ENCODE peak calls at places on chromosomes 16 and 17, in four cellular contexts. D, W, N and O are unnamed samples.

GRCh38 chr16:87057291-87057881 is 259.8 kb downstream of the C16orf95 start:
- DNase-seq in D (peak; percentile 50), W (no peak), N (peak; percentile 47), O (no peak)

GRCh38 chr17:62631936-62632924 is 4.8 kb downstream of the MRC2 start:
- DNase-seq in W (no peak), D (no peak), N (no peak), O (no peak)

GRCh38 chr17:17970699-17971430 is 1.3 kb downstream of the TOM1L2 start:
- DNase-seq in W (no peak), D (no peak), N (peak; percentile 24), O (no peak)

GRCh38 chr17:64066709-64067108 is 46.3 kb upstream of the ICAM2 start:
- DNase-seq in W (no peak), N (no peak), D (no peak), O (no peak)

GRCh38 chr17:29036584-29036983 is 6.4 kb upstream of the PIPOX start:
- DNase-seq in W (no peak), D (no peak), N (no peak), O (no peak)

GRCh38 chr16:50478021-50478772 is 70.0 kb upstream of the NKD1 start:
- DNase-seq in N (no peak), D (no peak), W (no peak), O (no peak)

GRCh38 chr16:81868057-81868748 is 89.1 kb downstream of the PLCG2 start:
- DNase-seq in D (no peak), N (no peak), W (no peak), O (no peak)

GRCh38 chr17:493666-494065 is 141.1 kb upstream of the RPH3AL start:
- DNase-seq in N (no peak), W (no peak), D (no peak), O (no peak)

GRCh38 chr17:78379134-78379497 is 667 bp downstream of the PGS1 start:
- DNase-seq in W (no peak), D (no peak), N (no peak), O (peak; percentile 81)

GRCh38 chr17:45848405-45848804 is 3.7 kb downstream of the SPPL2C start:
- DNase-seq in D (no peak), W (no peak), N (no peak), O (no peak)

GRCh38 chr16:78353610-78354009 is 254.2 kb downstream of the WWOX start:
- DNase-seq in N (peak; percentile 1), W (no peak), D (no peak), O (no peak)

GRCh38 chr17:82320956-82321927 is 3.8 kb upstream of the CD7 start:
- DNase-seq in W (no peak), N (peak; percentile 87), D (peak; percentile 73), O (no peak)
- TF ChIP-seq HMGXB4 in W (no peak), N (no peak), D (peak; percentile 39), O (peak; percentile 86)

DNA sequence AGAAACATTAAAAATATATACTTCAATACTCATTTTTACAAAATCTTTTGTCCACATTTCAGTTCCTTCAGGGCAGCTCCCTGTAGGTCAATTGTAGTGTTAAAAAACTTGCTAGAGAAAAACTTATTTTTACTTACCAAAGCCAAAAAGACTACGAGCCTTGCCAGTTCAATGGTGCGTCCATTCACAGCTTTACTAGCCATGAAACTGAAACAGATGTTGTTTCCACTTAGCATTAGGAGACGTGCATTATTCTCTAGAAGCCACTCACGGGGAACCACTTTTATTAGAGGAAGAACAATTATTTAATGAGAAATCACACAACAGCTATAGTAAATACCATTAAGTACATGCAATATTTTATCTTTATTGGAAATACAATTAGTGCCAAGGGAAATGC is 17.2 kb downstream of the LASP1NB start:
- DNase-seq in D (no peak), W (no peak), N (no peak), O (no peak)
- TF ChIP-seq HMGXB4 in D (no peak), W (no peak), N (no peak), O (no peak)

DNA sequence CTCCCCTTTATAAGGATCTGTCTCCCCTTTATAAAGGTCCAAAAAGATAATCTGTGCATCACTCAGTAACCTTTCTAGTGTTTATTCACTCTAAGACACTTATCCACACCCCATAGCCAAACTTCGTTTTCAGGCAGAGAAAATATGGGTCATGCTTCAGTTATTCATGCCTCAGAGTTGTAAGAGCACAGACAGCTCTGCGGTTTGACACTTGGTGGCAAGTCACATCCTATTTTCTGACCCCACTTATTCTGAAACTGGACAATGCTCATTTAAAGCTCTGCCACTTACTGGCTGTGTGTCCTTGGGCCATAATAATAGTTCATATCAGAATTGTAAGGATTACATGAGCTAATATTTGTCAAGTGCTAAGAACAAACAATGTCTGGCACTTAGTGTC is 2.0 kb upstream of the KRTAP2-1 start:
- DNase-seq in N (no peak), D (no peak), W (peak; percentile 19), O (peak; percentile 63)
- TF ChIP-seq HMGXB4 in N (no peak), D (no peak), W (no peak), O (no peak)

DNA sequence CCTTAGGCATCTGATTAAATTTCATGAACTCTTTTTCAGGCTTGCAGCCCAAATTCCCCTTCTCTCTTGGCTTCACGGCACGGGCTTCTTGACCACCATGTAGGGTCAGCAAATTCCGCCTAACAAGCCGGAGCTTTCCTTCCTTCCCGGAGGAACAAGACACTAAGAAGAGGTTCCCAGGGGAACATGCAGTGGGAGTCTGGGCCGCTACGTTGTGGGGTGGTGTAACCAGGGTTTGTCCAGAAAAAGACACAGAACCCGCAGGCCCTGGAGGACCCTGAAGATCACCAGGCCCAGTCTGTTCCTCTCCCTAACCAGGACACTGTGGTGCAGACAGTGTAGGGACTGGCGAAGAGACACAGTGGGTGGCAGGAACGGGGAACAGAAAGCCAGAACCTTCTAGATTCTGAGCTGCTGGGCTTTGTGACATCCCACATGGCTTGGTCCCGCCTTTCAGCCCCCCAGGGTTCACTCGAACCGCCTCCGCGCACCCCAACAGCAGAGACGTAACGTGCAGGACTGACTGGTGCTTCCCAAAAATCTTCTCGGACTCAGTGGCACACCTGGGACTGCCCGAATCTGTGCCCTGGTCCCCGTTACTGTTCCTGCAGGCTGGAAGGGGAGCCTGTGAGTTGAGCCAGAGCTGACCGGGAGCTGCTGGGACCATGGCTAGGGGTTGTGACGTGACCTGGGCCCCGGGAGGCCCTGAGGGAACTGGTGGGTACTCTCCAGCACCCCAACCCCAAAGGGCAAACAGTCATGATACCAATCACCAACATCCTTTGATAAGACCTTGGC is 55.2 kb downstream of the TBC1D16 start:
- DNase-seq in D (peak; percentile 8), N (no peak), W (no peak), O (no peak)
- TF ChIP-seq HMGXB4 in D (no peak), N (no peak), W (no peak), O (no peak)

DNA sequence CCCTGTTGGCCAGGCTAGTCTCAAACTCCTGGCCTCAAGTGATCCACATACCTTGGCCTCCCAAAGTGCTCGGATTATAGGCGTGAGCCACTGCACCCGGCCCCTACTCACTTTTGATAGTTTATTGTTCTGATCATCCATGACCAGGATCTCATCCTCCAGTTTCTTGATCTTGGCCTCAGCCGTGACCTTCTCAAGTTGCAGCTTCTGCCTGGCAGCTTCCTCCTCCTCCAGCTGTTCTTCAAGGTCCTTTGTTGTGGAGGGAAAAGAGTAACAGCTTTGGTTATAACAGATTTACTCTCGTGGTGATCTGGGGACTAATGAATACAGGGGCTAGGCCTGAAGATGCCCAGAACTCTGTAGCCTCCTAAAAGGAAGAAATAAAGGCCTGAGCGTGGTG is 89.9 kb downstream of the NDE1 start:
- DNase-seq in N (no peak), W (no peak), D (no peak), O (no peak)
- TF ChIP-seq HMGXB4 in N (no peak), W (no peak), D (no peak), O (no peak)

GRCh38 chr16:56189990-56190902 is 1.0 kb upstream of the GNAO1 start:
- DNase-seq in N (no peak), D (no peak), W (no peak), O (no peak)
- TF ChIP-seq HMGXB4 in N (no peak), D (no peak), W (no peak), O (no peak)

GRCh38 chr17:20109121-20109520 is 100.0 kb downstream of the SPECC1 start:
- DNase-seq in N (no peak), W (no peak), D (no peak), O (no peak)

GRCh38 chr17:20105539-20106291 is 96.6 kb downstream of the SPECC1 start:
- DNase-seq in W (peak; percentile 24), N (no peak), D (no peak), O (no peak)

GRCh38 chr17:20098314-20098713 is 89.2 kb downstream of the SPECC1 start:
- DNase-seq in N (no peak), D (no peak), W (no peak), O (no peak)

GRCh38 chr17:20103454-20104448 is 94.6 kb downstream of the SPECC1 start:
- DNase-seq in D (no peak), W (no peak), N (no peak), O (no peak)
- TF ChIP-seq HMGXB4 in D (no peak), W (no peak), N (no peak), O (no peak)